ENCODE peak calls at places on chromosome 18, in eight cellular contexts. L is cardiac fibroblast; Z is mucosa of descending colon; P is RWPE1; E is GM20000; N is stimulated activated CD8-positive, alpha-beta memory T cell treated with anti-CD3 and anti-CD28 coated beads, Interleukin-12 subunit alpha, Interleukin-12 subunit beta, amount 100 ng/mL, for 4 hours; O is mesothelial cell of epicardium; X is stromal cell of bone marrow. I is an unnamed sample.

GRCh38 chr18:42414756-42415454 is 459.9 kb downstream of the PIK3C3 start:
- DNase-seq in L (peak), Z (peak), P (peak), E (no peak), N (no peak), O (no peak), X (peak), I (no peak)

GRCh38 chr18:41763361-41763760 is 191.7 kb upstream of the PIK3C3 start:
- DNase-seq in L (no peak), Z (no peak), P (no peak), E (no peak), N (no peak), O (no peak), X (no peak), I (no peak)

GRCh38 chr18:9811978-9812377 is 73.8 kb upstream of the TXNDC2 start:
- DNase-seq in L (no peak), Z (no peak), P (no peak), E (no peak), N (no peak), O (no peak), X (no peak), I (no peak)

GRCh38 chr18:9739516-9739915 is 31.4 kb downstream of the RAB31 start:
- DNase-seq in L (no peak), Z (no peak), P (no peak), E (no peak), N (no peak), O (no peak), X (no peak), I (no peak)

GRCh38 chr18:44309185-44309584 is 371.5 kb upstream of the SETBP1 start:
- DNase-seq in L (peak), Z (no peak), P (no peak), E (no peak), N (no peak), O (no peak), X (peak), I (no peak)

GRCh38 chr18:63788447-63789096 is 13.4 kb downstream of the SERPINB7 start:
- DNase-seq in L (peak), Z (no peak), P (peak), E (no peak), N (peak), O (no peak), X (peak), I (no peak)

GRCh38 chr18:58603365-58604067 is 25.4 kb downstream of the ALPK2 start:
- DNase-seq in L (no peak), Z (no peak), P (no peak), E (no peak), N (no peak), O (peak), X (no peak), I (no peak)

GRCh38 chr18:69718912-69719547 is 228.6 kb downstream of the CD226 start:
- DNase-seq in L (peak), Z (no peak), P (no peak), E (no peak), N (no peak), O (no peak), X (no peak), I (no peak)

GRCh38 chr18:32612651-32613050 is 142.0 kb upstream of the GAREM1 start:
- DNase-seq in L (no peak), Z (no peak), P (no peak), E (no peak), N (no peak), O (no peak), X (no peak), I (no peak)

GRCh38 chr18:2847341-2848144 is 737 bp downstream of the EMILIN2 start:
- DNase-seq in L (peak), Z (peak), P (no peak), E (peak), N (no peak), O (peak), X (no peak), I (peak)

I was measured in lower lobe of right lung.